ENCODE peak calls at places on chromosome 12, in five cellular contexts. S is brain microvascular endothelial cell, P is prostate gland, Z is body of pancreas, F is fibroblast of lung. I is an unnamed sample.
A peak's percentile ranks its signal among the peaks of the same experiment; 100 is the strongest.

GRCh38 chr12:6946033-6946919 is 2.5 kb downstream of the C12orf57 start:
- DNase-seq in S (no peak), Z (peak; percentile 99), P (peak; percentile 97), F (no peak), I (peak; percentile 97)

GRCh38 chr12:26633591-26634210 is 199.3 kb downstream of the ITPR2 start:
- DNase-seq in Z (no peak), P (no peak), S (peak; percentile 35), F (peak; percentile 61), I (no peak)

GRCh38 chr12:9895215-9895971 is 14.1 kb downstream of the KLRF2 start:
- DNase-seq in P (no peak), Z (no peak), S (no peak), F (no peak), I (no peak)

GRCh38 chr12:110023634-110024023 is 24.4 kb downstream of the ANKRD13A start:
- DNase-seq in Z (no peak), F (no peak), P (no peak), S (no peak), I (no peak)

GRCh38 chr12:2892246-2892645 is 1.6 kb downstream of the TULP3 start:
- DNase-seq in F (no peak), S (no peak), P (no peak), Z (no peak), I (no peak)

GRCh38 chr12:113818278-113818677 is 147.8 kb downstream of the RBM19 start:
- DNase-seq in P (no peak), S (no peak), F (peak; percentile 17), Z (no peak), I (no peak)

GRCh38 chr12:45615268-45615667 is 114.2 kb upstream of the ARID2 start:
- DNase-seq in P (no peak), S (peak; percentile 82), Z (no peak), F (peak; percentile 65), I (no peak)

GRCh38 chr12:124390442-124391116 is 95.7 kb downstream of the RFLNA start:
- DNase-seq in F (peak; percentile 74), P (no peak), Z (peak; percentile 75), S (peak; percentile 77), I (no peak)

GRCh38 chr12:79690606-79691298 is at the start of gene PAWR:
- DNase-seq in Z (peak; percentile 83), S (peak; percentile 45), F (peak; percentile 64), P (peak; percentile 80), I (peak; percentile 68)

GRCh38 chr12:126582231-126582630 is 1517.0 kb downstream of the AACS start:
- DNase-seq in P (no peak), S (no peak), Z (peak; percentile 46), F (no peak), I (no peak)

GRCh38 chr12:76346798-76347420 is 1.3 kb downstream of the BBS10 start:
- DNase-seq in Z (peak; percentile 30), P (peak; percentile 13), F (peak; percentile 85), S (peak; percentile 70), I (peak; percentile 34)

GRCh38 chr12:68175566-68176033 is 16.1 kb upstream of the IFNG start:
- DNase-seq in Z (no peak), S (no peak), P (no peak), F (no peak), I (no peak)

GRCh38 chr12:1391722-1392121 is 202.7 kb downstream of the FBXL14 start:
- DNase-seq in S (no peak), P (no peak), Z (no peak), F (no peak), I (no peak)

GRCh38 chr12:52186135-52186840 is 5.5 kb downstream of the KRT80 start:
- DNase-seq in Z (no peak), F (peak; percentile 73), S (peak; percentile 68), P (no peak), I (no peak)

GRCh38 chr12:34600592-34601462 is 578.5 kb downstream of the ALG10 start:
- DNase-seq in S (no peak), Z (no peak), P (no peak), F (no peak), I (no peak)

GRCh38 chr12:122665349-122665748 is 37.8 kb downstream of the HCAR2 start:
- DNase-seq in P (no peak), Z (no peak), S (no peak), F (no peak), I (no peak)

GRCh38 chr12:102407776-102408486 is 72.4 kb downstream of the IGF1 start:
- DNase-seq in S (peak; percentile 27), Z (no peak), F (no peak), P (no peak), I (no peak)

GRCh38 chr12:29187756-29188155 is 38.7 kb downstream of the FAR2 start:
- DNase-seq in P (no peak), S (no peak), F (peak; percentile 76), Z (no peak), I (no peak)

GRCh38 chr12:17818931-17819330 is 271.1 kb downstream of the RERGL start:
- DNase-seq in S (no peak), F (no peak), P (no peak), Z (no peak), I (no peak)

DNA sequence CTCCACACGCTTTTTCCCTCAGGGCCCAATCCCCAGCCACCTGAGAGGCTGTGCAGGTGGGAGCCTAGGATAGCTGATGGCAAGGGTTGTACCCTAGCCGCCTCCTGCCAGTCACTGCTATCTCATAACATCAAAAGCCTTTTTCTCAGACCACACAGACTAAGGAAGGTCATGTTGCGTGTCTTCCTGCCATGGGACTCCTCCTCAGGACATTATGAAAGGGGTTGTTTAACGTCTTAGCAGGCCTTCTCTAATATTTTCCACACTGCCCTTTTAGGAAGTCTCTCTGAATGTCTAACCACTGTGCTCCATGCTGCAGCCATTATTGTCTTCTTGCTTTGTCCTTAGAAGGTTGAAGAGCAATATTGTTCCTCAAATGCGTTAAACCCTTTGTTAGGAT is 7.6 kb upstream of the SMUG1 start:
- DNase-seq in S (no peak), F (no peak), Z (no peak), P (no peak), I (no peak)
- H3K4me3 ChIP-seq in S (no peak overlapping the region), F (no peak overlapping the region), Z (no peak overlapping the region), P (no peak overlapping the region), I (no peak overlapping the region)

GRCh38 chr12:118979763-118980406 is 1.5 kb upstream of the SRRM4 start:
- DNase-seq in Z (peak; percentile 52), S (peak; percentile 15), P (peak; percentile 16), F (peak; percentile 40), I (peak; percentile 30)
- H3K4me3 ChIP-seq in Z (no peak overlapping the region), S (no peak overlapping the region), P (no peak overlapping the region), F (no peak overlapping the region), I (no peak overlapping the region)

GRCh38 chr12:72540811-72541210 is 268.6 kb downstream of the TRHDE start:
- DNase-seq in F (no peak), Z (no peak), P (no peak), S (no peak), I (no peak)

GRCh38 chr12:72547593-72547992 is 275.4 kb downstream of the TRHDE start:
- DNase-seq in F (peak; percentile 72), P (no peak), S (no peak), Z (no peak), I (no peak)

GRCh38 chr12:72549184-72549583 is 277.0 kb downstream of the TRHDE start:
- DNase-seq in Z (no peak), S (no peak), P (no peak), F (no peak), I (no peak)

GRCh38 chr12:72543777-72544467 is 271.8 kb downstream of the TRHDE start:
- DNase-seq in Z (no peak), S (no peak), F (no peak), P (no peak), I (no peak)

GRCh38 chr12:72546106-72546505 is 273.9 kb downstream of the TRHDE start:
- DNase-seq in F (peak; percentile 48), S (no peak), P (no peak), Z (no peak), I (no peak)
- H3K4me3 ChIP-seq in F (no peak overlapping the region), S (no peak overlapping the region), P (no peak overlapping the region), Z (no peak overlapping the region), I (no peak overlapping the region)

GRCh38 chr12:131833288-131833895 is 5.2 kb downstream of the MMP17 start:
- DNase-seq in Z (no peak), F (no peak), P (no peak), S (no peak), I (no peak)

GRCh38 chr12:131833896-131834641 is 5.9 kb downstream of the MMP17 start:
- DNase-seq in S (no peak), Z (no peak), F (peak; percentile 40), P (no peak), I (no peak)

GRCh38 chr12:131831021-131831571 is 2.9 kb downstream of the MMP17 start:
- DNase-seq in F (peak; percentile 16), Z (no peak), P (no peak), S (no peak), I (no peak)

GRCh38 chr12:131831635-131832041 is 3.4 kb downstream of the MMP17 start:
- DNase-seq in S (no peak), P (no peak), Z (no peak), F (peak; percentile 92), I (no peak)

DNA sequence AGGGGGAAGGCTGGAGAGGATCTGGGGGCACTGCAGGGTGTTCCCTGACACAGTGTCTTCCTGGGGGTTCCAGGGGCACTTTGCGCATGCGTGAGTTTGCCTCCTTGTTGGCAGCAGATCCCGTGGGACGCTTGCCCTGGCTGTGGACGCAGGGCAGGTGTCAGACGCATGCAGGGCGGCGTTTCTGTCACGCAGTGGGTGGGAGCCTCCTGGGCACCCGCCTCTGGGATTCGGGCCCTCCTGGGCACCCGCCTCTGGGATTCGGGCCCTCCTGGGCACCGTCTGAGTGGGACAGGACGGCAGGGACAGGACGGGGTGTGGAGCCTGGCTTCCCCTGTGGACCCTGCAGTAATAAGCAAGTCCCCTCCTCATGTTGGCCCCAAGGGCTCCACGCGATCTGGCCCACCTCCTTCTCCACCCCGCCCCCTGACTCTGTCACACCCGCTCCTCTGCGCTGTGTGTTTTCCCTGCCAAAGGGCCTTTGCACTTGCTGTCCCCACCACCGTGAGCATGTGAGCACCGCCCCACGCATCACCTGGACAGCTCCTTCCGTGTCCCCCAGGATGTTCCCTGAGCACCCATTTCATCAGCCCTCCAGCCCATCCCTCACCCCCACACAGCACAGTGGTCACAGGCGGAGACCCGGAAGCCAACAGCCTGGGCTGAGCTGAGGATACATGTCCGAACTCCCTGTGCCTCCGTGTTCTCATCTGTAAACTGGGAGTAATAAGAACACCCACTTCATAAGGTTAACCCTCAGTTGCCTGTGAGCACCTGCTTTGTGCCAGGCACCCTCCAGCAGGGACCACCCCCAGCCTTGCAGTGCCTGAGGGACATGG is 4.4 kb downstream of the MMP17 start:
- DNase-seq in Z (no peak), S (no peak), F (peak; percentile 81), P (peak; percentile 22), I (no peak)
- H3K4me3 ChIP-seq in Z (no peak overlapping the region), S (peak overlapping the region; percentile 67), F (peak overlapping the region; percentile 55), P (no peak overlapping the region), I (no peak overlapping the region)

I was measured in LNCaP clone FGC.